ENCODE peak calls at places on chromosome 2, in nine cellular contexts. One of them, this sample, is unnamed.

GRCh38 chr2:226583715-226584114 is 215.9 kb downstream of the IRS1 start:
- DNase-seq in GM12878: no peak
- DNase-seq in H1: no peak
- DNase-seq in transverse colon: no peak
- DNase-seq in K562: no peak
- DNase-seq in A549: peak; percentile 33
- DNase-seq in upper lobe of left lung: no peak
- DNase-seq in HepG2: peak; percentile 94
- DNase-seq in ovary: no peak
- DNase-seq in this sample: no peak

GRCh38 chr2:211875488-211875887 is 663.1 kb downstream of the ERBB4 start:
- DNase-seq in upper lobe of left lung: no peak
- DNase-seq in ovary: no peak
- DNase-seq in H1: no peak
- DNase-seq in GM12878: no peak
- DNase-seq in A549: no peak
- DNase-seq in HepG2: no peak
- DNase-seq in transverse colon: no peak
- DNase-seq in K562: no peak
- DNase-seq in this sample: no peak

GRCh38 chr2:70607121-70607551 is 53.5 kb upstream of the TGFA start:
- DNase-seq in upper lobe of left lung: no peak
- DNase-seq in A549: no peak
- DNase-seq in K562: no peak
- DNase-seq in GM12878: no peak
- DNase-seq in ovary: no peak
- DNase-seq in HepG2: no peak
- DNase-seq in H1: no peak
- DNase-seq in transverse colon: no peak
- DNase-seq in this sample: no peak

GRCh38 chr2:238777369-238778067 is 70.4 kb upstream of the TWIST2 start:
- DNase-seq in upper lobe of left lung: no peak
- DNase-seq in HepG2: no peak
- DNase-seq in transverse colon: no peak
- DNase-seq in K562: no peak
- DNase-seq in A549: no peak
- DNase-seq in H1: no peak
- DNase-seq in GM12878: peak; percentile 27
- DNase-seq in ovary: no peak
- DNase-seq in this sample: no peak

GRCh38 chr2:231355802-231356473 is 39.6 kb upstream of the B3GNT7 start:
- DNase-seq in GM12878: no peak
- DNase-seq in transverse colon: no peak
- DNase-seq in HepG2: no peak
- DNase-seq in ovary: peak; percentile 76
- DNase-seq in A549: no peak
- DNase-seq in H1: no peak
- DNase-seq in K562: no peak
- DNase-seq in upper lobe of left lung: no peak
- DNase-seq in this sample: peak; percentile 72

GRCh38 chr2:234952270-234953115 is 676 bp downstream of the SH3BP4 start:
- DNase-seq in A549: no peak
- DNase-seq in K562: no peak
- DNase-seq in H1: no peak
- DNase-seq in HepG2: no peak
- DNase-seq in GM12878: no peak
- DNase-seq in ovary: peak; percentile 58
- DNase-seq in upper lobe of left lung: peak; percentile 22
- DNase-seq in transverse colon: peak; percentile 39
- DNase-seq in this sample: peak; percentile 63

GRCh38 chr2:32553829-32554432 is 73.9 kb upstream of the TTC27 start:
- DNase-seq in transverse colon: no peak
- DNase-seq in upper lobe of left lung: no peak
- DNase-seq in A549: peak; percentile 54
- DNase-seq in H1: no peak
- DNase-seq in GM12878: peak; percentile 19
- DNase-seq in K562: peak; percentile 35
- DNase-seq in HepG2: peak; percentile 43
- DNase-seq in ovary: no peak
- DNase-seq in this sample: no peak

GRCh38 chr2:75560768-75561565 is at the start of gene EVA1A:
- DNase-seq in H1: peak; percentile 44
- DNase-seq in ovary: peak; percentile 49
- DNase-seq in upper lobe of left lung: peak; percentile 70
- DNase-seq in HepG2: peak; percentile 73
- DNase-seq in K562: no peak
- DNase-seq in transverse colon: peak; percentile 10
- DNase-seq in A549: peak; percentile 16
- DNase-seq in GM12878: no peak
- DNase-seq in this sample: no peak

GRCh38 chr2:44324971-44325426 is 36.3 kb downstream of the PREPL start:
- DNase-seq in A549: no peak
- DNase-seq in GM12878: no peak
- DNase-seq in HepG2: no peak
- DNase-seq in K562: peak; percentile 10
- DNase-seq in H1: no peak
- DNase-seq in upper lobe of left lung: no peak
- DNase-seq in ovary: no peak
- DNase-seq in transverse colon: no peak
- DNase-seq in this sample: no peak

GRCh38 chr2:15729709-15730544 is 138.3 kb downstream of the DDX1 start:
- DNase-seq in H1: no peak
- DNase-seq in A549: no peak
- DNase-seq in HepG2: no peak
- DNase-seq in ovary: no peak
- DNase-seq in upper lobe of left lung: no peak
- DNase-seq in GM12878: no peak
- DNase-seq in transverse colon: no peak
- DNase-seq in K562: no peak
- DNase-seq in this sample: no peak

GRCh38 chr2:54348672-54349071 is 92.6 kb upstream of the TSPYL6 start:
- DNase-seq in transverse colon: no peak
- DNase-seq in HepG2: peak; percentile 48
- DNase-seq in A549: no peak
- DNase-seq in upper lobe of left lung: peak; percentile 36
- DNase-seq in GM12878: no peak
- DNase-seq in ovary: no peak
- DNase-seq in H1: no peak
- DNase-seq in K562: no peak
- DNase-seq in this sample: no peak

GRCh38 chr2:168357799-168358504 is 98.1 kb upstream of the CERS6 start:
- DNase-seq in K562: no peak
- DNase-seq in transverse colon: peak; percentile 24
- DNase-seq in A549: no peak
- DNase-seq in ovary: no peak
- DNase-seq in GM12878: no peak
- DNase-seq in HepG2: no peak
- DNase-seq in upper lobe of left lung: no peak
- DNase-seq in H1: no peak
- DNase-seq in this sample: no peak

GRCh38 chr2:98295275-98295674 is 51.0 kb upstream of the CNGA3 start:
- DNase-seq in HepG2: peak; percentile 59
- DNase-seq in ovary: no peak
- DNase-seq in K562: no peak
- DNase-seq in A549: no peak
- DNase-seq in H1: no peak
- DNase-seq in upper lobe of left lung: no peak
- DNase-seq in GM12878: no peak
- DNase-seq in transverse colon: no peak
- DNase-seq in this sample: no peak

GRCh38 chr2:12170151-12170550 is 423.7 kb downstream of the LPIN1 start:
- DNase-seq in GM12878: no peak
- DNase-seq in H1: no peak
- DNase-seq in A549: no peak
- DNase-seq in K562: no peak
- DNase-seq in transverse colon: no peak
- DNase-seq in upper lobe of left lung: no peak
- DNase-seq in HepG2: no peak
- DNase-seq in ovary: no peak
- DNase-seq in this sample: no peak

GRCh38 chr2:12169060-12169406 is 422.6 kb downstream of the LPIN1 start:
- DNase-seq in HepG2: no peak
- DNase-seq in transverse colon: no peak
- DNase-seq in K562: no peak
- DNase-seq in upper lobe of left lung: peak; percentile 41
- DNase-seq in GM12878: no peak
- DNase-seq in H1: no peak
- DNase-seq in ovary: no peak
- DNase-seq in A549: no peak
- DNase-seq in this sample: peak; percentile 82

GRCh38 chr2:12169721-12170120 is 423.3 kb downstream of the LPIN1 start:
- DNase-seq in GM12878: no peak
- DNase-seq in K562: no peak
- DNase-seq in transverse colon: peak; percentile 13
- DNase-seq in H1: no peak
- DNase-seq in HepG2: no peak
- DNase-seq in A549: no peak
- DNase-seq in upper lobe of left lung: peak; percentile 55
- DNase-seq in ovary: no peak
- DNase-seq in this sample: peak; percentile 74

GRCh38 chr2:12168354-12169059 is 422.1 kb downstream of the LPIN1 start:
- DNase-seq in HepG2: no peak
- DNase-seq in upper lobe of left lung: no peak
- DNase-seq in K562: no peak
- DNase-seq in ovary: no peak
- DNase-seq in H1: no peak
- DNase-seq in GM12878: no peak
- DNase-seq in A549: no peak
- DNase-seq in transverse colon: no peak
- DNase-seq in this sample: no peak

DNA sequence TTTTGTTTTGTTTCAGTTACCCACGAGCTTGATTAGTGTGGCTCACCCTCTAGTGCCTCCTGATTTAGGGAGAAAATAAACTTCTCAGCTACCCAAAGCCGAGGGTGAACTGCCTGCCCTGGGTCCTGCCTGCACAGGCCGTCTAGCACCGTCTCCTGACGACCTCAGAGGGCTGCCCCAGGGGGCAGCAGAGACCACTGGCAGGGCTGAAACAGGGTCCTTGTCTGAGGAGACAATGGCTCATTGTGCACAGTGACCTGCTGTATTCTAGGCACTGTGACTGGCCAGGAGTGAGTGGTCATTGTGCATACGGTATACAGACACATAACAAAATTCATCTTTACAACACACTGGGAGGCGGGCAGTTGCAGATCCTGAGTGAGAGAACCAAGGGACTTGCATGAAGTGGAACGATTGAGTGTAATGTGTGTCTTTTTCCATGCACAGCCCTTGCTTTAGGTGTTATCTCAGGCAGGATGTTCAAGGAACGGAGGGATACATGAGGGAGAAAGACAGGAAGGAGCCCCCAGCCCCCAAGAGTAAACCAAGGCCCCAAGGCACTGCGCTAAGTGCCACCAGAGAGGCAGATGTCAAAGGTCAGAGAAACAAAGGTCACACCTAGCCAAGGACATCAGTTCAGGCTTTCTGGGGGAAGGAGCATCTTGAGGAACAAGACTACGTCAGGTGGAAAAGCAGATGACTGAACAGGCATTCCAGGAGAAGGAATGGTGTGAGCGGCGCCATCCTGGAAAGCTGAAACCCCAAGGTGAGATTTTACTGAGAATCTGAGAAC is 421.3 kb downstream of the LPIN1 start:
- DNase-seq in A549: no peak
- DNase-seq in HepG2: peak; percentile 60
- DNase-seq in transverse colon: peak; percentile 16
- DNase-seq in H1: peak; percentile 9
- DNase-seq in upper lobe of left lung: no peak
- DNase-seq in ovary: no peak
- DNase-seq in GM12878: no peak
- DNase-seq in K562: no peak
- DNase-seq in this sample: no peak
- TF ChIP-seq EP300 in A549: no peak
- TF ChIP-seq EP300 in HepG2: no peak
- TF ChIP-seq EP300 in transverse colon: no peak
- TF ChIP-seq EP300 in H1: no peak
- TF ChIP-seq EP300 in upper lobe of left lung: no peak
- TF ChIP-seq EP300 in ovary: no peak
- TF ChIP-seq EP300 in GM12878: no peak
- TF ChIP-seq EP300 in K562: no peak
- TF ChIP-seq EP300 in this sample: no peak

DNA sequence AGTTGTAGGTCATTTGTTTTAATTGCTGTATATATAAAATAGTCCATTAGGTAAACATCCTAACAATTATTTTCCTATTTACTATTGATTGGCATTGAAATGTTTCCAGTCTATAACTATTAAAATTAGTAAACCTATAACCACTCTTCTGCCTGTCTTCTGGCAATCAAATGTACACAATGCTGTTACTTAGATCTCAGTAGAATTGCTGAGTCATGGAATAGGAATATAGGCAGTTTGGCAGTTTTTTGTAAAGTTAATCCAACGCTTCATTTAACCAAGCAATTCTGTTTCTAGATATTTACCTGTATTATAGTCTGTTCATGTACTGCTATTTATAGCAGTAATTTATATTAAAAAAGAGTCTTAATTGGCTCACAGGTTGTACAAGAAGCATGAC is 518.1 kb downstream of the DCDC2C start:
- DNase-seq in HepG2: no peak
- DNase-seq in K562: no peak
- DNase-seq in upper lobe of left lung: no peak
- DNase-seq in A549: no peak
- DNase-seq in H1: no peak
- DNase-seq in ovary: no peak
- DNase-seq in transverse colon: no peak
- DNase-seq in GM12878: no peak
- DNase-seq in this sample: no peak
- TF ChIP-seq EP300 in HepG2: no peak
- TF ChIP-seq EP300 in K562: no peak
- TF ChIP-seq EP300 in upper lobe of left lung: no peak
- TF ChIP-seq EP300 in A549: no peak
- TF ChIP-seq EP300 in H1: no peak
- TF ChIP-seq EP300 in ovary: no peak
- TF ChIP-seq EP300 in transverse colon: no peak
- TF ChIP-seq EP300 in GM12878: no peak
- TF ChIP-seq EP300 in this sample: no peak

DNA sequence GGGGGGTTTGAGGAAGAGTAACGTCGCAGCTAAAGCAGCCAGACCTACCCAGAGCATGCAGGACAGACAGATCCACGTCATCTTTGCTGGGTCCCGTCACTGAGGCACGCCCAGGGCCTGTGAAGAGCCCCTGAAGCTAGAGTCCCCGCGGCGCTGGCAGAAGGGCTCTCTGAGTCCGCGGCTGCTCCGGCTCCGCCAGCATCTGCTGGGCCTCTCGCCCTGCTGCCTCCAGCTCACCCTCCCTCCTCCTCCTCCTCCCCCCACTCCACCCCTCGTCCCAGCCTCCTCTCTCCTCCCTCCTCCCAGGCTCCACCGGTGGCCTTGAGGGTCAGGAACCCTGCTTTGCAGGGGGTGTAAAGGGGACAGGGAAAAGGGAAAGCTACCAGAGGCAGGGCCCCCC is at the start of gene TNS1:
- DNase-seq in transverse colon: no peak
- DNase-seq in HepG2: no peak
- DNase-seq in ovary: peak; percentile 83
- DNase-seq in H1: no peak
- DNase-seq in K562: no peak
- DNase-seq in GM12878: no peak
- DNase-seq in upper lobe of left lung: no peak
- DNase-seq in A549: no peak
- DNase-seq in this sample: peak; percentile 88
- TF ChIP-seq EP300 in transverse colon: no peak
- TF ChIP-seq EP300 in HepG2: no peak
- TF ChIP-seq EP300 in ovary: no peak
- TF ChIP-seq EP300 in H1: no peak
- TF ChIP-seq EP300 in K562: no peak
- TF ChIP-seq EP300 in GM12878: no peak
- TF ChIP-seq EP300 in upper lobe of left lung: no peak
- TF ChIP-seq EP300 in A549: no peak
- TF ChIP-seq EP300 in this sample: no peak

GRCh38 chr2:30147196-30147714 is 448 bp downstream of the YPEL5 start:
- DNase-seq in HepG2: no peak
- DNase-seq in H1: no peak
- DNase-seq in GM12878: no peak
- DNase-seq in A549: no peak
- DNase-seq in ovary: no peak
- DNase-seq in upper lobe of left lung: peak; percentile 23
- DNase-seq in transverse colon: no peak
- DNase-seq in K562: peak; percentile 54
- DNase-seq in this sample: no peak
- TF ChIP-seq EP300 in HepG2: no peak
- TF ChIP-seq EP300 in H1: no peak
- TF ChIP-seq EP300 in GM12878: no peak
- TF ChIP-seq EP300 in A549: no peak
- TF ChIP-seq EP300 in ovary: no peak
- TF ChIP-seq EP300 in upper lobe of left lung: no peak
- TF ChIP-seq EP300 in transverse colon: no peak
- TF ChIP-seq EP300 in K562: no peak
- TF ChIP-seq EP300 in this sample: no peak